ENCODE peak calls at places on chromosomes 3 and 15, in six cellular contexts. J is GM12878, U is uterus, G is sigmoid colon, D is left ventricle myocardium inferior, H is tibial nerve. M is an unnamed sample.

GRCh38 chr15:88954431-88955277 is 41.5 kb upstream of the MFGE8 start:
- DNase-seq in U (no peak), D (peak; percentile 59), H (no peak), J (no peak), G (no peak), M (no peak)

GRCh38 chr3:41881233-41881821 is 80.6 kb downstream of the ULK4 start:
- DNase-seq in J (no peak), H (no peak), G (no peak), U (peak; percentile 19), D (no peak), M (no peak)

GRCh38 chr3:149129326-149130123 is at the start of gene HPS3:
- DNase-seq in G (peak; percentile 95), J (peak; percentile 46), H (peak; percentile 84), D (peak; percentile 93), U (peak; percentile 90), M (peak; percentile 83)

GRCh38 chr3:126208618-126209256 is 28.4 kb upstream of the ALDH1L1 start:
- DNase-seq in U (peak; percentile 62), D (peak; percentile 82), J (no peak), G (peak; percentile 82), H (peak; percentile 67), M (peak; percentile 91)

GRCh38 chr3:30332196-30333021 is 274.0 kb upstream of the TGFBR2 start:
- DNase-seq in J (no peak), U (no peak), G (no peak), D (no peak), H (no peak), M (no peak)

GRCh38 chr15:88725305-88726220 is 77.7 kb upstream of the ACAN start:
- DNase-seq in U (no peak), H (no peak), J (no peak), G (no peak), D (no peak), M (no peak)

GRCh38 chr3:160331127-160331937 is 67.7 kb downstream of the IFT80 start:
- DNase-seq in D (no peak), U (no peak), J (no peak), H (no peak), G (no peak), M (no peak)

GRCh38 chr15:33067456-33067855 is 127.1 kb downstream of the FMN1 start:
- DNase-seq in H (no peak), U (no peak), J (no peak), D (no peak), G (no peak), M (no peak)

GRCh38 chr15:41806291-41807181 is 21.4 kb upstream of the JMJD7 start:
- DNase-seq in H (no peak), G (peak; percentile 58), U (no peak), J (no peak), D (peak; percentile 34), M (peak; percentile 99)

GRCh38 chr3:38643592-38643991 is 5.9 kb downstream of the SCN5A start:
- DNase-seq in J (no peak), U (no peak), G (peak; percentile 44), H (no peak), D (no peak), M (peak; percentile 13)

GRCh38 chr3:17942856-17943255 is 200.4 kb upstream of the TBC1D5 start:
- DNase-seq in H (no peak), G (no peak), D (no peak), U (no peak), J (no peak), M (no peak)

GRCh38 chr3:192515661-192516040 is 211.7 kb downstream of the FGF12 start:
- DNase-seq in D (no peak), U (no peak), J (no peak), H (no peak), G (no peak), M (no peak)

GRCh38 chr3:192514754-192515660 is 212.3 kb downstream of the FGF12 start:
- DNase-seq in G (no peak), U (no peak), D (no peak), J (no peak), H (no peak), M (peak; percentile 51)

GRCh38 chr3:192516850-192517249 is 210.5 kb downstream of the FGF12 start:
- DNase-seq in G (no peak), U (no peak), J (no peak), D (no peak), H (no peak), M (no peak)

DNA sequence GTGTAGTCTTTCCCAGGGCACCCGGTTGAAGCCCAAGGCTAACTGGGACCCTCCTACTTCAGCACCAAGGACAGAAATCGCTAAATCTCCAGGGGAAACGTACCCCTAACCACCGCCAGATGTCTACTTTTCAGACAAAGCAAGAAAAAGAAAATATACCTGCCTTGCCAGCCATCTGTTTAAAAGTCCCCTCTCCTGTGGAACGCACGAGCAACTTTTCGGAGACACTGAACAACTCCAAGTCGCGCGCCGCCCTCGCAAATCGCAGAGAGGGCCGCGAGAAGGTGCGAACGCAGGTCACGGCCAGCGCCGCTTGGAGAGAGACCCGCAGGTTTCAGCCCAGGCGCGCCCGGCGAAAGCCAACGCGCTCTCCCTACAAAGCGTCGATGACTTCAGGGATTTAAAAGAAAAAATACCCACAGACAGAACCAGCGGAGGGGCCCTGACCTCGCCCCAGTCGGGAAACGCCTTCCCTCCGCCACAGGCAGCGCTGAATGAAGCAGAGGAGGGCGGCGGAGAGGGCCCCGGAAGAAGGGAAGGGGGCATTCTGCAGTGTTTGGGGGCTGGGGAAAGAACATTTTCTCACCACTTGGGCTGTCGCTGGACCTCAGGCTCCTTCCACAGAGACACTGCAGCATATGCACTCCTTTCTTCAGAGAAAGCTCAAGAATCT is 213.1 kb downstream of the FGF12 start:
- DNase-seq in U (no peak), D (no peak), J (no peak), H (no peak), G (no peak), M (no peak)
- TF ChIP-seq CTCF in U (no peak), D (no peak), J (no peak), H (no peak), G (no peak), M (no peak)

GRCh38 chr3:87491843-87492242 is 215.5 kb upstream of the POU1F1 start:
- DNase-seq in D (no peak), U (no peak), G (no peak), J (no peak), H (no peak), M (no peak)
- H3K36me3 ChIP-seq in D (no peaks in the 10 kb centered on the region), U (no peaks in the 10 kb centered on the region), G (no peaks in the 10 kb centered on the region), J (no peaks in the 10 kb centered on the region), H (no peaks in the 10 kb centered on the region), M (no peaks in the 10 kb centered on the region)

GRCh38 chr3:13041113-13041776 is 32.0 kb downstream of the IQSEC1 start:
- DNase-seq in D (no peak), G (no peak), U (no peak), J (no peak), H (no peak), M (no peak)
- H3K9me3 ChIP-seq in D (no peaks in the 10 kb centered on the region), G (no peaks in the 10 kb centered on the region), U (no peaks in the 10 kb centered on the region), J (no peaks in the 10 kb centered on the region), H (no peaks in the 10 kb centered on the region), M (no peaks in the 10 kb centered on the region)

GRCh38 chr3:47324278-47324865 is 41.6 kb downstream of the KLHL18 start:
- DNase-seq in H (peak; percentile 30), D (no peak), U (peak; percentile 65), J (peak; percentile 24), G (peak; percentile 74), M (no peak)
- TF ChIP-seq CTCF in H (peak; percentile 66), D (peak; percentile 79), U (peak; percentile 73), J (peak; percentile 73), G (no peak), M (peak; percentile 77)

GRCh38 chr3:12831582-12831866 is 9.8 kb downstream of the RPL32 start:
- DNase-seq in D (no peak), J (no peak), H (no peak), G (no peak), U (no peak), M (no peak)
- H3K36me3 ChIP-seq in D (peaks cover 98% of the 10 kb centered on the region), J (peaks cover 33% of the 10 kb centered on the region), H (peaks cover 12% of the 10 kb centered on the region), G (peaks cover 55% of the 10 kb centered on the region), U (no peaks in the 10 kb centered on the region), M (peaks cover 58% of the 10 kb centered on the region)

DNA sequence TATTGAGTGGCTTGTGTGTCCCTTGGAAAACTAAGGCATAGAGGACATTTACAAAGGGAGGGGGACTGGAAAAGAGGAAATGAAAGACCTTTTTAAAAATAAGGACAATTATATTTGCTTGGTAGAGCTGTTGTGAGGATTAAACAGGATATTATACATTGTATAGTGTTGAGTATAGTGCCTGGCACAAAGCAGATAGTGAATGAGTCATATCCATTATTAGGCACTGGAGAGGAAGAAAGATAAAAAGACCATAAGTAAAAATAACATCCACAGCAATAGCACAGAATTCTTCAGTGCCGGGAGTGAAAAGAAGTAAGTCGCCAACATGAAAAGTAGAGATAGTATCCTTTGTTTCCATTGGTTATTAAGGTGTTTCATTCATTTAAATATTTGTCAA is 623.3 kb downstream of the PDCD6IP start:
- DNase-seq in D (no peak), J (no peak), U (no peak), G (no peak), H (no peak), M (no peak)
- H3K9me3 ChIP-seq in D (no peaks in the 10 kb centered on the region), J (no peaks in the 10 kb centered on the region), U (no peaks in the 10 kb centered on the region), G (no peaks in the 10 kb centered on the region), H (no peaks in the 10 kb centered on the region), M (no peaks in the 10 kb centered on the region)

GRCh38 chr3:69786854-69787253 is 47.6 kb downstream of the MITF start:
- DNase-seq in G (no peak), J (no peak), H (no peak), U (no peak), D (no peak), M (no peak)

GRCh38 chr3:69787436-69788168 is 48.3 kb downstream of the MITF start:
- DNase-seq in J (no peak), U (no peak), D (no peak), G (no peak), H (no peak), M (no peak)

GRCh38 chr3:69791111-69791510 is 51.8 kb downstream of the MITF start:
- DNase-seq in H (peak; percentile 65), J (no peak), D (peak; percentile 72), G (peak; percentile 90), U (peak; percentile 88), M (no peak)

GRCh38 chr3:69791919-69792399 is 52.7 kb downstream of the MITF start:
- DNase-seq in G (no peak), U (no peak), D (no peak), J (no peak), H (no peak), M (no peak)
- TF ChIP-seq CTCF in G (peak; percentile 19), U (peak; percentile 67), D (peak; percentile 60), J (peak; percentile 7), H (peak; percentile 51), M (peak; percentile 80)